ENCODE peak calls at places on chromosomes 3 and 15, in eight cellular contexts. Q is spleen, U is ovary, C is A549, L is lower leg skin, Y is body of pancreas, K is stomach, G is gastrocnemius medialis. X is an unnamed sample.

GRCh38 chr15:92068121-92068520 is 214.6 kb downstream of the SLCO3A1 start:
- DNase-seq in Q (no peak), U (no peak), C (no peak), L (no peak), Y (no peak), K (no peak), G (no peak), X (no peak)

GRCh38 chr15:48486228-48486627 is 155.0 kb downstream of the DUT start:
- DNase-seq in Q (no peak), U (no peak), C (no peak), L (no peak), Y (no peak), K (no peak), G (no peak), X (no peak)

GRCh38 chr3:132726341-132726823 is 4.2 kb upstream of the NPHP3 start:
- DNase-seq in Q (no peak), U (no peak), C (peak; percentile 19), L (no peak), Y (no peak), K (no peak), G (no peak), X (no peak)

GRCh38 chr3:134743006-134743405 is 52.1 kb upstream of the EPHB1 start:
- DNase-seq in Q (no peak), U (no peak), C (no peak), L (no peak), Y (no peak), K (no peak), G (no peak), X (no peak)

GRCh38 chr3:46110701-46111493 is 83.6 kb upstream of the XCR1 start:
- DNase-seq in Q (no peak), U (no peak), C (peak; percentile 42), L (peak; percentile 79), Y (no peak), K (no peak), G (no peak), X (no peak)

GRCh38 chr15:51749307-51749706 is 2.1 kb upstream of the TMOD2 start:
- DNase-seq in Q (no peak), U (no peak), C (no peak), L (no peak), Y (no peak), K (no peak), G (no peak), X (no peak)

GRCh38 chr3:7821858-7822257 is 679.8 kb upstream of the LMCD1 start:
- DNase-seq in Q (no peak), U (no peak), C (no peak), L (no peak), Y (no peak), K (no peak), G (no peak), X (no peak)

GRCh38 chr3:82329300-82329699 is 567.9 kb upstream of the GBE1 start:
- DNase-seq in Q (no peak), U (no peak), C (no peak), L (no peak), Y (no peak), K (no peak), G (no peak), X (no peak)

GRCh38 chr15:88648357-88649214 is 9.8 kb downstream of the ISG20 start:
- DNase-seq in Q (peak; percentile 78), U (no peak), C (no peak), L (peak; percentile 76), Y (peak; percentile 68), K (peak; percentile 79), G (no peak), X (peak; percentile 49)

GRCh38 chr3:157026091-157026490 is 133.9 kb downstream of the CCNL1 start:
- DNase-seq in Q (no peak), U (no peak), C (no peak), L (no peak), Y (no peak), K (no peak), G (no peak), X (no peak)

GRCh38 chr3:46700772-46701171 is 420 bp upstream of the TMIE start:
- DNase-seq in Q (no peak), U (peak; percentile 72), C (no peak), L (no peak), Y (peak; percentile 62), K (no peak), G (no peak), X (no peak)

GRCh38 chr15:50390549-50391264 is 33.5 kb upstream of the USP8 start:
- DNase-seq in Q (no peak), U (no peak), C (no peak), L (no peak), Y (no peak), K (no peak), G (no peak), X (no peak)

GRCh38 chr15:98669638-98670037 is 21.3 kb downstream of the IGF1R start:
- DNase-seq in Q (no peak), U (no peak), C (no peak), L (no peak), Y (no peak), K (no peak), G (no peak), X (no peak)

GRCh38 chr15:98668566-98669308 is 20.4 kb downstream of the IGF1R start:
- DNase-seq in Q (no peak), U (no peak), C (no peak), L (no peak), Y (no peak), K (no peak), G (no peak), X (no peak)

GRCh38 chr15:98674336-98674735 is 26.0 kb downstream of the IGF1R start:
- DNase-seq in Q (no peak), U (no peak), C (no peak), L (no peak), Y (peak; percentile 61), K (no peak), G (no peak), X (no peak)

GRCh38 chr15:98673133-98673532 is 24.8 kb downstream of the IGF1R start:
- DNase-seq in Q (no peak), U (no peak), C (no peak), L (no peak), Y (no peak), K (no peak), G (no peak), X (no peak)

DNA sequence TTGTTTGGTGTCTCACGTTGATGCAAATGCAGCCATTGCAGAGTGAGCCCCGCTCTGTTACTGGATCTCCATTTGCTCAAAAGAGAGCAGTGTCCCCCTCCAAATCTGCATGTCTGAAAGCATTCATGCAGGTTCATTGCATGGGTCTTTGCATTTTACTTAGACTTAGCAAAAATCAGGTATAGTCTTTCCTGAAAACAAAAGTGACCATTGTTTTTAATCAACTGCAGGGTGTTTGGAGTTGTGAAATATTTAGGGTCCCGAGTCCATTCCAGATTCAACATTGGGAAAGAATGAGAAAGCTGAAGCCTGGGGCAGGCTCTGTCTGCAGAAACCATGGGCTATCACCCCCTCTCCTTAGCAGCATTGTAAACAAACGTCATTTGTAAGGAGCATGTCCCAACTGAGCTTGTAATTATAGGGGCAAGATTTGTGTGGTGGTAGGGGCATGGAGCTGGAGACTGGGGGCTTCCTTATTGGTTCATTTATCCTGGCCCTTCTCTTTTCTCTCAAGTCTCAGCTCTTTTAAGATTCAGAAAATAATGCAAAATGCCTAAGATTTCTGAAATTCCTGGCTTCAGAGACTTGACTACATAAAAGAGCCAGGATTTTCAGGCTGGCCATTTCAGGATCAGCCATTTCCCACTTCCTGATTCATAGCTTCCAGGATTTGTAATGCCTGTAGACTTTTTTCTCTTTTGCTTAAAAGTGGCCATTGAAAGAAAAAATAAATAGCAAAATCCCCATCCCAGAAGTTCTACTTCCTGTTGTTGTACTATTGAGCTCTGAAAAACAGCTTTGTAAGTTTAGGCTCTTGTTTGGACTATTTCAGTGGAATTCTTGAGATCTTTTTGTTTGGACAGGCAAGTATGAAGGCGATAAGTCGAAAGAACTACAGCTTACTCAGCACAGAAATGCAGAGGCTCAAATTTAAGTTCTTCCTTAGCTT is 23.0 kb downstream of the IGF1R start:
- DNase-seq in Q (no peak), U (no peak), C (no peak), L (no peak), Y (no peak), K (no peak), G (no peak), X (no peak)
- TF ChIP-seq POLR2A in Q (no peak), U (no peak), C (no peak), L (no peak), Y (no peak), K (no peak), G (no peak), X (no peak)

GRCh38 chr15:40306908-40307307 is 827 bp downstream of the PLCB2 start:
- DNase-seq in Q (peak; percentile 84), U (no peak), C (no peak), L (no peak), Y (no peak), K (no peak), G (no peak), X (no peak)
- H3K4me3 ChIP-seq in Q (peak overlapping the region; percentile 37), U (no peak overlapping the region), C (no peak overlapping the region), L (no peak overlapping the region), Y (no peak overlapping the region), K (peak overlapping the region; percentile 39), G (no peak overlapping the region), X (peak overlapping the region; percentile 32)

DNA sequence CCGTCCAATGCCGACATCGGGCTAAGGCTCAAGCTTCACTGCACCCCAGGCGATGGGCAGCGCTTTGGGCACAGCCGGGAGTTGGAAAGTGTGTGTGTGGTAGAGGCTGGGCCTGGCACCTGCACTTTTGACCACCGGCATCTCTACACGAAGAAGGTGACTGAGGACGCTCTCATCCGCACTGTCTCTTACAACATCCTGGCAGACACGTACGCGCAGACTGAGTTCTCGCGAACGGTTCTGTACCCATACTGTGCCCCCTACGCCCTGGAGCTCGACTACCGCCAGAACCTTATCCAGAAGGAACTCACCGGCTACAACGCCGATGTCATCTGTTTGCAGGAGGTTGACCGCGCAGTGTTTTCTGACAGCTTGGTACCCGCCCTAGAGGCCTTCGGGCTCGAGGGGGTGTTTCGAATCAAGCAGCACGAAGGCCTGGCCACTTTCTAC is 1.0 kb downstream of the PDE12 start:
- DNase-seq in Q (no peak), U (no peak), C (peak; percentile 26), L (peak; percentile 80), Y (peak; percentile 31), K (peak; percentile 34), G (no peak), X (no peak)
- TF ChIP-seq POLR2A in Q (no peak), U (no peak), C (no peak), L (no peak), Y (peak; percentile 23), K (no peak), G (no peak), X (no peak)

GRCh38 chr15:70042553-70043214 is 55.0 kb downstream of the TLE3 start:
- DNase-seq in Q (no peak), U (no peak), C (no peak), L (no peak), Y (no peak), K (no peak), G (no peak), X (no peak)

GRCh38 chr15:70036585-70037343 is 61.0 kb downstream of the TLE3 start:
- DNase-seq in Q (peak; percentile 85), U (no peak), C (no peak), L (no peak), Y (no peak), K (peak; percentile 40), G (no peak), X (peak; percentile 30)

GRCh38 chr15:70038730-70039392 is 58.9 kb downstream of the TLE3 start:
- DNase-seq in Q (peak; percentile 68), U (no peak), C (no peak), L (no peak), Y (no peak), K (no peak), G (no peak), X (no peak)

GRCh38 chr15:70043590-70043989 is 54.1 kb downstream of the TLE3 start:
- DNase-seq in Q (no peak), U (no peak), C (no peak), L (no peak), Y (no peak), K (no peak), G (no peak), X (no peak)

GRCh38 chr15:70039917-70040316 is 57.8 kb downstream of the TLE3 start:
- DNase-seq in Q (no peak), U (no peak), C (no peak), L (no peak), Y (no peak), K (no peak), G (no peak), X (no peak)
- H3K4me3 ChIP-seq in Q (no peak overlapping the region), U (no peak overlapping the region), C (no peak overlapping the region), L (no peak overlapping the region), Y (no peak overlapping the region), K (no peak overlapping the region), G (no peak overlapping the region), X (no peak overlapping the region)